ENCODE peak calls at places on chromosomes 5 and 9, in eight cellular contexts. One of them, this sample, is unnamed.

GRCh38 chr5:11780641-11781345 is 123.5 kb downstream of the CTNND2 start:
- DNase-seq in HepG2: no peak
- DNase-seq in AG08395: no peak
- DNase-seq in hypothalamus: no peak
- DNase-seq in ovary: no peak
- DNase-seq in tibial artery: no peak
- DNase-seq in amniotic stem cell: no peak
- DNase-seq in pancreas: no peak
- DNase-seq in this sample: no peak

GRCh38 chr5:72463499-72464052 is 43.6 kb downstream of the ZNF366 start:
- DNase-seq in amniotic stem cell: no peak
- DNase-seq in pancreas: no peak
- DNase-seq in AG08395: no peak
- DNase-seq in tibial artery: no peak
- DNase-seq in hypothalamus: no peak
- DNase-seq in ovary: no peak
- DNase-seq in HepG2: no peak
- DNase-seq in this sample: no peak

GRCh38 chr5:38710616-38711015 is 135.2 kb upstream of the OSMR start:
- DNase-seq in AG08395: no peak
- DNase-seq in ovary: no peak
- DNase-seq in tibial artery: no peak
- DNase-seq in HepG2: no peak
- DNase-seq in hypothalamus: no peak
- DNase-seq in pancreas: no peak
- DNase-seq in amniotic stem cell: no peak
- DNase-seq in this sample: no peak

GRCh38 chr9:131419029-131419614 is 25.2 kb downstream of the PRRC2B start:
- DNase-seq in hypothalamus: no peak
- DNase-seq in amniotic stem cell: no peak
- DNase-seq in AG08395: peak
- DNase-seq in tibial artery: no peak
- DNase-seq in pancreas: no peak
- DNase-seq in ovary: no peak
- DNase-seq in HepG2: no peak
- DNase-seq in this sample: no peak

GRCh38 chr5:139797335-139797734 is 1.7 kb downstream of the PSD2 start:
- DNase-seq in tibial artery: no peak
- DNase-seq in hypothalamus: no peak
- DNase-seq in AG08395: no peak
- DNase-seq in pancreas: no peak
- DNase-seq in HepG2: no peak
- DNase-seq in ovary: no peak
- DNase-seq in amniotic stem cell: no peak
- DNase-seq in this sample: no peak

GRCh38 chr5:80619081-80619480 is 35.4 kb upstream of the MSH3 start:
- DNase-seq in HepG2: no peak
- DNase-seq in hypothalamus: no peak
- DNase-seq in pancreas: no peak
- DNase-seq in AG08395: no peak
- DNase-seq in tibial artery: no peak
- DNase-seq in amniotic stem cell: no peak
- DNase-seq in ovary: no peak
- DNase-seq in this sample: no peak

GRCh38 chr9:2281803-2282185 is 266.6 kb downstream of the SMARCA2 start:
- DNase-seq in AG08395: no peak
- DNase-seq in hypothalamus: no peak
- DNase-seq in ovary: no peak
- DNase-seq in HepG2: no peak
- DNase-seq in tibial artery: no peak
- DNase-seq in amniotic stem cell: no peak
- DNase-seq in pancreas: no peak
- DNase-seq in this sample: no peak

GRCh38 chr9:71812385-71812784 is 44.1 kb upstream of the CEMIP2 start:
- DNase-seq in ovary: no peak
- DNase-seq in pancreas: no peak
- DNase-seq in tibial artery: peak
- DNase-seq in amniotic stem cell: no peak
- DNase-seq in HepG2: no peak
- DNase-seq in hypothalamus: peak
- DNase-seq in AG08395: peak
- DNase-seq in this sample: no peak

GRCh38 chr9:131366745-131367401 is 27.0 kb upstream of the PRRC2B start:
- DNase-seq in hypothalamus: no peak
- DNase-seq in ovary: no peak
- DNase-seq in amniotic stem cell: peak
- DNase-seq in AG08395: peak
- DNase-seq in tibial artery: no peak
- DNase-seq in pancreas: no peak
- DNase-seq in HepG2: peak
- DNase-seq in this sample: no peak

GRCh38 chr9:34540826-34541225 is 18.0 kb upstream of the ENHO start:
- DNase-seq in pancreas: no peak
- DNase-seq in AG08395: peak
- DNase-seq in HepG2: no peak
- DNase-seq in amniotic stem cell: no peak
- DNase-seq in hypothalamus: no peak
- DNase-seq in ovary: no peak
- DNase-seq in tibial artery: no peak
- DNase-seq in this sample: no peak

GRCh38 chr5:142466195-142466951 is 141.6 kb upstream of the SPRY4 start:
- DNase-seq in amniotic stem cell: no peak
- DNase-seq in pancreas: no peak
- DNase-seq in HepG2: no peak
- DNase-seq in tibial artery: no peak
- DNase-seq in ovary: no peak
- DNase-seq in AG08395: no peak
- DNase-seq in hypothalamus: no peak
- DNase-seq in this sample: no peak

GRCh38 chr5:84635235-84636055 is 250.8 kb upstream of the EDIL3 start:
- DNase-seq in pancreas: no peak
- DNase-seq in HepG2: no peak
- DNase-seq in hypothalamus: no peak
- DNase-seq in tibial artery: no peak
- DNase-seq in ovary: no peak
- DNase-seq in AG08395: no peak
- DNase-seq in amniotic stem cell: no peak
- DNase-seq in this sample: no peak

GRCh38 chr5:23234153-23234729 is 273.2 kb upstream of the PRDM9 start:
- DNase-seq in pancreas: no peak
- DNase-seq in tibial artery: no peak
- DNase-seq in amniotic stem cell: no peak
- DNase-seq in HepG2: no peak
- DNase-seq in hypothalamus: no peak
- DNase-seq in AG08395: no peak
- DNase-seq in ovary: no peak
- DNase-seq in this sample: no peak

GRCh38 chr5:73311291-73312110 is 137.1 kb downstream of the FOXD1 start:
- DNase-seq in tibial artery: peak
- DNase-seq in ovary: no peak
- DNase-seq in pancreas: no peak
- DNase-seq in HepG2: no peak
- DNase-seq in AG08395: peak
- DNase-seq in hypothalamus: no peak
- DNase-seq in amniotic stem cell: no peak
- DNase-seq in this sample: peak

GRCh38 chr5:65776707-65777141 is 54.7 kb downstream of the NLN start:
- DNase-seq in hypothalamus: no peak
- DNase-seq in AG08395: peak
- DNase-seq in pancreas: no peak
- DNase-seq in ovary: no peak
- DNase-seq in HepG2: no peak
- DNase-seq in amniotic stem cell: peak
- DNase-seq in tibial artery: no peak
- DNase-seq in this sample: no peak

GRCh38 chr5:5822729-5823257 is 400.3 kb downstream of the ICE1 start:
- DNase-seq in ovary: no peak
- DNase-seq in AG08395: no peak
- DNase-seq in HepG2: no peak
- DNase-seq in pancreas: no peak
- DNase-seq in tibial artery: no peak
- DNase-seq in amniotic stem cell: no peak
- DNase-seq in hypothalamus: no peak
- DNase-seq in this sample: no peak

GRCh38 chr5:167573274-167574127 is 717.9 kb upstream of the WWC1 start:
- DNase-seq in HepG2: no peak
- DNase-seq in pancreas: no peak
- DNase-seq in AG08395: peak
- DNase-seq in tibial artery: no peak
- DNase-seq in hypothalamus: no peak
- DNase-seq in ovary: peak
- DNase-seq in amniotic stem cell: peak
- DNase-seq in this sample: no peak

GRCh38 chr9:130869250-130869649 is 27.4 kb downstream of the QRFP start:
- DNase-seq in tibial artery: no peak
- DNase-seq in hypothalamus: no peak
- DNase-seq in ovary: peak
- DNase-seq in AG08395: no peak
- DNase-seq in amniotic stem cell: no peak
- DNase-seq in HepG2: no peak
- DNase-seq in pancreas: peak
- DNase-seq in this sample: no peak

GRCh38 chr9:99936947-99937587 is 30.6 kb downstream of the STX17 start:
- DNase-seq in HepG2: no peak
- DNase-seq in hypothalamus: no peak
- DNase-seq in ovary: no peak
- DNase-seq in pancreas: no peak
- DNase-seq in AG08395: no peak
- DNase-seq in amniotic stem cell: no peak
- DNase-seq in tibial artery: no peak
- DNase-seq in this sample: no peak

GRCh38 chr5:176692326-176692725 is 45.0 kb downstream of the TSPAN17 start:
- DNase-seq in amniotic stem cell: no peak
- DNase-seq in pancreas: no peak
- DNase-seq in hypothalamus: no peak
- DNase-seq in ovary: no peak
- DNase-seq in HepG2: no peak
- DNase-seq in tibial artery: no peak
- DNase-seq in AG08395: no peak
- DNase-seq in this sample: no peak

GRCh38 chr5:159184858-159185381 is 24.4 kb downstream of the RNF145 start:
- DNase-seq in pancreas: no peak
- DNase-seq in HepG2: no peak
- DNase-seq in tibial artery: no peak
- DNase-seq in hypothalamus: no peak
- DNase-seq in amniotic stem cell: peak
- DNase-seq in ovary: no peak
- DNase-seq in AG08395: peak
- DNase-seq in this sample: no peak

GRCh38 chr9:135515083-135515511 is 6.1 kb upstream of the LCN1 start:
- DNase-seq in tibial artery: peak
- DNase-seq in amniotic stem cell: no peak
- DNase-seq in hypothalamus: no peak
- DNase-seq in AG08395: no peak
- DNase-seq in ovary: peak
- DNase-seq in pancreas: no peak
- DNase-seq in HepG2: no peak
- DNase-seq in this sample: peak

GRCh38 chr9:95048225-95049087 is 269.1 kb downstream of the FANCC start:
- DNase-seq in HepG2: peak
- DNase-seq in hypothalamus: no peak
- DNase-seq in amniotic stem cell: no peak
- DNase-seq in pancreas: peak
- DNase-seq in tibial artery: peak
- DNase-seq in ovary: peak
- DNase-seq in AG08395: peak
- DNase-seq in this sample: peak

GRCh38 chr9:22790329-22790728 is 343.7 kb downstream of the DMRTA1 start:
- DNase-seq in ovary: no peak
- DNase-seq in AG08395: no peak
- DNase-seq in amniotic stem cell: no peak
- DNase-seq in tibial artery: no peak
- DNase-seq in HepG2: no peak
- DNase-seq in hypothalamus: no peak
- DNase-seq in pancreas: no peak
- DNase-seq in this sample: no peak

GRCh38 chr5:125700380-125700856 is 722.8 kb upstream of the GRAMD2B start:
- DNase-seq in AG08395: no peak
- DNase-seq in hypothalamus: no peak
- DNase-seq in tibial artery: no peak
- DNase-seq in pancreas: peak
- DNase-seq in HepG2: peak
- DNase-seq in ovary: no peak
- DNase-seq in amniotic stem cell: no peak
- DNase-seq in this sample: no peak

GRCh38 chr9:35103660-35104191 is 795 bp upstream of the STOML2 start:
- DNase-seq in tibial artery: no peak
- DNase-seq in amniotic stem cell: no peak
- DNase-seq in HepG2: no peak
- DNase-seq in pancreas: no peak
- DNase-seq in hypothalamus: no peak
- DNase-seq in AG08395: no peak
- DNase-seq in ovary: no peak
- DNase-seq in this sample: no peak

GRCh38 chr5:72066658-72067057 is 40.6 kb upstream of the MAP1B start:
- DNase-seq in AG08395: peak
- DNase-seq in amniotic stem cell: peak
- DNase-seq in pancreas: no peak
- DNase-seq in ovary: no peak
- DNase-seq in HepG2: no peak
- DNase-seq in hypothalamus: no peak
- DNase-seq in tibial artery: no peak
- DNase-seq in this sample: no peak

GRCh38 chr9:128886211-128886826 is 4.4 kb downstream of the LRRC8A start:
- DNase-seq in pancreas: no peak
- DNase-seq in AG08395: no peak
- DNase-seq in tibial artery: no peak
- DNase-seq in amniotic stem cell: no peak
- DNase-seq in HepG2: no peak
- DNase-seq in ovary: no peak
- DNase-seq in hypothalamus: no peak
- DNase-seq in this sample: no peak

GRCh38 chr5:132013711-132014110 is 2.3 kb upstream of the ACSL6 start:
- DNase-seq in amniotic stem cell: no peak
- DNase-seq in tibial artery: peak
- DNase-seq in HepG2: no peak
- DNase-seq in pancreas: no peak
- DNase-seq in ovary: peak
- DNase-seq in hypothalamus: no peak
- DNase-seq in AG08395: no peak
- DNase-seq in this sample: peak

GRCh38 chr5:90968319-90968718 is 409.7 kb downstream of the ADGRV1 start:
- DNase-seq in tibial artery: no peak
- DNase-seq in AG08395: peak
- DNase-seq in pancreas: no peak
- DNase-seq in hypothalamus: no peak
- DNase-seq in HepG2: no peak
- DNase-seq in amniotic stem cell: no peak
- DNase-seq in ovary: no peak
- DNase-seq in this sample: no peak

GRCh38 chr9:2631263-2631662 is 9.7 kb downstream of the VLDLR start:
- DNase-seq in ovary: no peak
- DNase-seq in AG08395: no peak
- DNase-seq in HepG2: no peak
- DNase-seq in amniotic stem cell: no peak
- DNase-seq in pancreas: no peak
- DNase-seq in hypothalamus: no peak
- DNase-seq in tibial artery: no peak
- DNase-seq in this sample: no peak

GRCh38 chr5:54292866-54293265 is 17.5 kb downstream of the ARL15 start:
- DNase-seq in tibial artery: no peak
- DNase-seq in HepG2: no peak
- DNase-seq in pancreas: no peak
- DNase-seq in ovary: no peak
- DNase-seq in AG08395: no peak
- DNase-seq in amniotic stem cell: no peak
- DNase-seq in hypothalamus: no peak
- DNase-seq in this sample: no peak

GRCh38 chr5:5380298-5380697 is 42.2 kb upstream of the ICE1 start:
- DNase-seq in HepG2: no peak
- DNase-seq in hypothalamus: no peak
- DNase-seq in tibial artery: no peak
- DNase-seq in AG08395: no peak
- DNase-seq in pancreas: no peak
- DNase-seq in amniotic stem cell: no peak
- DNase-seq in ovary: no peak
- DNase-seq in this sample: no peak

GRCh38 chr9:87382902-87383301 is 114.8 kb upstream of the DAPK1 start:
- DNase-seq in pancreas: no peak
- DNase-seq in ovary: no peak
- DNase-seq in hypothalamus: no peak
- DNase-seq in HepG2: no peak
- DNase-seq in amniotic stem cell: no peak
- DNase-seq in AG08395: peak
- DNase-seq in tibial artery: peak
- DNase-seq in this sample: no peak

This sample was measured in osteocyte.